ENCODE peak calls at places on chromosomes 13 and 19, in six cellular contexts. W is ovary, B is heart right ventricle, N is ascending aorta, J is mesenchymal stem cell, U is left lung. Y is an unnamed sample. For H3K36me3, the result is how much of the 10 kb centered on the place peaks cover.

GRCh38 chr19:3440082-3440481 is 40.2 kb downstream of the SMIM24 start:
- DNase-seq in W (no peak), B (peak), N (no peak), J (no peak), U (peak), Y (no peak)

GRCh38 chr13:26456578-26457119 is 100.8 kb upstream of the WASF3 start:
- DNase-seq in W (no peak), B (no peak), N (no peak), J (peak), U (no peak), Y (no peak)

GRCh38 chr19:36140289-36141038 is 598 bp downstream of the CAPNS1 start:
- DNase-seq in W (peak), B (peak), N (peak), J (peak), U (peak), Y (peak)

GRCh38 chr19:33860691-33861090 is 64.0 kb downstream of the KCTD15 start:
- DNase-seq in W (no peak), B (no peak), N (no peak), J (no peak), U (no peak), Y (no peak)

GRCh38 chr19:2416321-2417097 is 10.9 kb downstream of the TIMM13 start:
- DNase-seq in W (no peak), B (no peak), N (no peak), J (no peak), U (no peak), Y (no peak)

GRCh38 chr19:43432866-43433673 is 18.4 kb downstream of the TEX101 start:
- DNase-seq in W (peak), B (peak), N (peak), J (peak), U (no peak), Y (peak)

GRCh38 chr19:10424011-10424637 is 3.8 kb downstream of the PDE4A start:
- DNase-seq in W (peak), B (peak), N (peak), J (peak), U (peak), Y (peak)

GRCh38 chr19:44685877-44686276 is 13.1 kb upstream of the CEACAM16 start:
- DNase-seq in W (no peak), B (no peak), N (no peak), J (peak), U (peak), Y (no peak)

GRCh38 chr13:20430296-20430695 is 95.4 kb downstream of the CRYL1 start:
- DNase-seq in W (no peak), B (no peak), N (no peak), J (no peak), U (no peak), Y (no peak)

GRCh38 chr19:1082165-1082927 is 12.8 kb downstream of the POLR2E start:
- DNase-seq in W (no peak), B (peak), N (no peak), J (no peak), U (peak), Y (peak)

GRCh38 chr13:101945435-101945834 is 456.4 kb downstream of the FGF14 start:
- DNase-seq in W (no peak), B (no peak), N (no peak), J (no peak), U (no peak), Y (no peak)

GRCh38 chr13:41053384-41053826 is 7.9 kb upstream of the WBP4 start:
- DNase-seq in W (no peak), B (no peak), N (peak), J (peak), U (no peak), Y (no peak)

GRCh38 chr19:43532571-43532961 is 422 bp upstream of the ZNF575 start:
- DNase-seq in W (no peak), B (peak), N (peak), J (no peak), U (peak), Y (peak)

GRCh38 chr13:45206340-45206739 is 5.5 kb upstream of the KCTD4 start:
- DNase-seq in W (no peak), B (no peak), N (no peak), J (peak), U (no peak), Y (no peak)

GRCh38 chr19:29524912-29525870 is 603 bp upstream of the VSTM2B start:
- DNase-seq in W (no peak), B (no peak), N (no peak), J (peak), U (no peak), Y (no peak)

GRCh38 chr13:46552302-46552680 is 679 bp upstream of the LRCH1 start:
- DNase-seq in W (peak), B (peak), N (no peak), J (no peak), U (peak), Y (no peak)

GRCh38 chr13:114141261-114141996 is 9.0 kb upstream of the RASA3 start:
- DNase-seq in W (no peak), B (no peak), N (no peak), J (no peak), U (no peak), Y (no peak)

GRCh38 chr19:31725051-31725450 is 375.8 kb upstream of the TSHZ3 start:
- DNase-seq in W (no peak), B (no peak), N (no peak), J (no peak), U (no peak), Y (peak)

GRCh38 chr19:47752440-47753211 is 7.3 kb downstream of the NOP53 start:
- DNase-seq in W (no peak), B (no peak), N (no peak), J (no peak), U (no peak), Y (no peak)
- H3K27ac ChIP-seq in W (no peak), B (no peak), N (no peak), J (no peak), U (no peak), Y (no peak)

GRCh38 chr13:23356368-23356767 is 77.1 kb downstream of the SACS start:
- DNase-seq in W (no peak), B (no peak), N (no peak), J (no peak), U (no peak), Y (no peak)

GRCh38 chr13:23365652-23366051 is 67.8 kb downstream of the SACS start:
- DNase-seq in W (no peak), B (no peak), N (no peak), J (no peak), U (no peak), Y (no peak)

GRCh38 chr13:23354520-23354919 is 79.0 kb downstream of the SACS start:
- DNase-seq in W (no peak), B (no peak), N (no peak), J (no peak), U (no peak), Y (no peak)

GRCh38 chr13:23357349-23357748 is 76.2 kb downstream of the SACS start:
- DNase-seq in W (no peak), B (no peak), N (no peak), J (no peak), U (no peak), Y (no peak)

GRCh38 chr13:23359882-23360281 is 73.6 kb downstream of the SACS start:
- DNase-seq in W (no peak), B (no peak), N (no peak), J (no peak), U (no peak), Y (no peak)
- H3K36me3 ChIP-seq in W (under half), B (under half), N (half or more), J (under half), U (half or more), Y (under half)

GRCh38 chr19:38321646-38322323 is 2.1 kb downstream of the KCNK6 start:
- DNase-seq in W (peak), B (peak), N (peak), J (peak), U (no peak), Y (peak)
- H3K27ac ChIP-seq in W (peak), B (peak), N (peak), J (no peak), U (peak), Y (no peak)

DNA sequence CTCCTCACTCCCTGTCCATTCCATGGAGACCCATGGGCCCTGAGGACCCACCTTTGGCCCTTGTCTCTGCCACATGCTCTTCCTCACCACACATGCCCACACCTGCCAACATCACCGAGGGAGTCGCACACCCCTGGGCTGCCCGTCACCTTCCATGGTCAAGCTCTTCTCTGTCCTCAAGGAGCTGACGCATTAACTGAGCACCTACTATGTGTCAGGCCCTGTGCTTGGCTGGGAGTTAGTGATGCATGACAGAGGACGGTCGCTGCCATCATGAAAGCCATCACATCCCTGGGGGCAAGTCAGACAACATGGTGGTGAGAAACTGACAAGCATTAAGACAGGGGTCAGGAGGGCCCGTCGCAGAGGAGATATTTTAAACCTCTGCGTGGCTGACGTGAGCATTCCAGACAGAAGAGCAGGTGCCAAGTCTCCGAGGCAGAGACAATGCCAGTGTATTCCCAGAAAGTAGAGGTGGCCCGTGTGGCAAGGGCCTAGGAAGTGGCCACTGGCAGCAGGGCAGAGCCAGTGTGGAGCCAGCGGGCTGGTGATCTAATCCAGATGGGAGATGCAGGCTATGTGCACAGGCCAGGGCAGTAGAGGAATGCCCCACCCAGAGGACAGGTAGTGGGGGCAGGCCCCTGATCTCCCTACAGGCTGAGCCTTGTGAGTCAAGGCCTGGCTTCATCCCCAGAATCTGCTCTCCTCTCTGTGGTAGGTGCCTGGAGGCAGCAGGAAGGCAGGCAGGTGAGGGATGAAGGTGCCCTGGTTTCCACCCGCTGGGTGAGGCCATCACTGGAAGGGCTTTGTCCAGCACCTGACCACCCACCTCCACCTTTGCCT is 21.2 kb downstream of the ELAVL1 start:
- DNase-seq in W (no peak), B (no peak), N (no peak), J (no peak), U (peak), Y (no peak)
- H3K36me3 ChIP-seq in W (under half), B (under half), N (half or more), J (half or more), U (half or more), Y (half or more)

GRCh38 chr13:99064624-99065249 is 86.9 kb upstream of the DOCK9 start:
- DNase-seq in W (no peak), B (no peak), N (no peak), J (no peak), U (no peak), Y (no peak)
- H3K27ac ChIP-seq in W (no peak), B (no peak), N (no peak), J (no peak), U (no peak), Y (no peak)

GRCh38 chr19:48918071-48918470 is 15.4 kb upstream of the DHDH start:
- DNase-seq in W (no peak), B (no peak), N (no peak), J (no peak), U (no peak), Y (no peak)

GRCh38 chr19:48913114-48913513 is 13.0 kb downstream of the NUCB1 start:
- DNase-seq in W (no peak), B (no peak), N (no peak), J (no peak), U (no peak), Y (no peak)

GRCh38 chr19:48914181-48914580 is 14.1 kb downstream of the NUCB1 start:
- DNase-seq in W (no peak), B (no peak), N (no peak), J (no peak), U (no peak), Y (no peak)

GRCh38 chr19:48918801-48919247 is 14.7 kb upstream of the DHDH start:
- DNase-seq in W (no peak), B (no peak), N (no peak), J (peak), U (no peak), Y (no peak)

DNA sequence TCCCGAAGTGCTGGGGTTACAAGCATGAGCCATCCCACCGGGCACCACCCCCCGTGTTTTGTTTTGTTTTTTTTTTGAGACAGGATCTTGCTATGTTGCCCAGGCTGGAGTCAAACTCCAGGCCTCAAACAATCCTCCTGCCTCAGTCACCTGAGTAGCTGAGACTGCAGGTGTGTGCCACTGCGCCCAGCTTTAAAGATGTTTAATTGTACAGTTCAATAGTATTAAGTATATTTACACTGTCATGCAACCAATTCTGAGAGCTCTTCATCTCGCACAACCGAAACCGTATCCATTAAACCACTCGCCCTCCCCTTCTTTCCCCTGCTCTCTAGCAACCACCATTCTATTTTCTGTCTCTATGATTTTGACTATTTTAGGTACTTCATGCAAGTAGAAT is 15.6 kb downstream of the NUCB1 start:
- DNase-seq in W (no peak), B (no peak), N (no peak), J (no peak), U (no peak), Y (no peak)
- H3K36me3 ChIP-seq in W (under half), B (under half), N (half or more), J (half or more), U (half or more), Y (under half)

DNA sequence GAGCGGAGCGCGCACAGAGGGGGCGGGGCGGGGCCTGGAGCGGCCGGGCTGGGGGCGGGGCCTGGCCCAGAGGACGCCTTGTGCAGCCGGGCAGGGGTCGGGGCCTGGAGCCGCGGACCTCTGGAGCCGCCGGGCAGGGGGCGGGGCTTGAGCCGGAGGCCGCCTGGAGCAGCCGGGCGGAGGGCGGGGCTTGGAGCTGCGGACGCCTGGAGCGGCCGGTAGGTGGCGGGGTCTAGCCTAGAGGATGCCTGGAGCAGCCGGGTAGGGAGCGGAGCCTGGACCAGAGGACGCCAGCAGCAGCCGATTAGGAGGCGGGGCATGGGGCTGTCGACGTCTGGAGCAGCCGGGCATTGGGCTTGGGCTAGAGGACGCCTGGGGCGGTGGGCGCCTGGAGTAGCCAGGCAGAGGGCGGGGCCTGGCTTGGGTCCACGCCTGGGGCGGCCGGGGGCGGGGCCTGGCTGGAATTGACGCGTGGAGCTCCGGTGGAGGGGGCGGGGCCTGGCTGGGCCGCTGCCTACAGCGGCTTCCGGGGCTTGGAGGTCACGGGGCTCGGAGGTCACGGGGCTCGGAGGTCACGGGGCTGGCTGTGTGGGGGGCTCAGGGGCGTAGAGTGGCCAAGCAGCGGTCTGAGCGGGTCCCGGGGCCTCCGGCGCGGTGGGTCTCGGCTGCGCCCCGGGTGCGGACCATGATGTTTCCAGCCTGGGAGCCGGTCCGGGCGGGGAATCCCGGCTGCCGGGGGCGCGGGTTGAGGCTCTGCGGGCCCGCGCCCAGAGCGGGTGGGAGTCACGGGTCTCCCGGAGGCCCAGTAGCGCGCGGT is at the start of gene ANKRD10:
- DNase-seq in W (peak), B (peak), N (peak), J (peak), U (peak), Y (peak)
- H3K27ac ChIP-seq in W (peak), B (peak), N (peak), J (peak), U (peak), Y (peak)

DNA sequence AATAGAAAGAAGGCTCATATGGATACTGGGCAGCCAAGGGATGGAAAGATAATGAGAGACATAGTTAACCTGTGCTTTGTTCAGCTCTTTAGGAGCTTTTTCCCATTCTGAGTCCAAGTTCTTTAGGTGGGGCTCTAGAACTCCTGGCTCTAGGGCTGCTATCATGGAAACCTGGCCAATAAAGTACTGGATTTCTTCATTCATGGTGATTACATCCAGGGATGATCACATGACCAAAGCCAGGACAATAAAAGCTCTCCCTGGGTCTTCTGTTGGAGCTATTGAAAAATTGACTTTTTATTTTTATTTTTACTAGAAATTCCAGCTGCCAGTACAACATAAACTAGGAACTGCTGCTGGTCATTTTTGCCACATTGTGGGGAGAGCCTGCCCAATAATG is 224.8 kb upstream of the STARD13 start:
- DNase-seq in W (no peak), B (no peak), N (no peak), J (no peak), U (no peak), Y (no peak)
- H3K36me3 ChIP-seq in W (under half), B (under half), N (under half), J (under half), U (under half), Y (under half)

GRCh38 chr19:13002970-13003540 is 7.8 kb downstream of the NFIX start:
- DNase-seq in W (no peak), B (no peak), N (no peak), J (no peak), U (no peak), Y (no peak)
- H3K27ac ChIP-seq in W (peak), B (peak), N (peak), J (no peak), U (peak), Y (no peak)

Y was measured in adrenal gland.